ENCODE peak calls at places on chromosomes 13 and 19, in seven cellular contexts. H is A673, L is cardiac fibroblast, A is Panc1, J is HCT116, R is upper lobe of right lung, W is tibial artery. Z is an unnamed sample.

GRCh38 chr13:27379694-27380596 is 44.5 kb upstream of the GTF3A start:
- DNase-seq in H (peak), L (peak), A (no peak), J (peak), R (no peak), W (peak), Z (no peak)

GRCh38 chr13:20360041-20360491 is 127.9 kb upstream of the GJB6 start:
- DNase-seq in H (peak), L (peak), A (no peak), J (no peak), R (no peak), W (no peak), Z (peak)

GRCh38 chr19:8655340-8655709 is 24.9 kb downstream of the NFILZ start:
- DNase-seq in H (no peak), L (no peak), A (no peak), J (no peak), R (peak), W (no peak), Z (no peak)

GRCh38 chr19:30864460-30865215 is 484.6 kb downstream of the TSHZ3 start:
- DNase-seq in H (no peak), L (no peak), A (no peak), J (no peak), R (no peak), W (no peak), Z (no peak)

GRCh38 chr13:37869756-37870488 is at the start of gene TRPC4:
- DNase-seq in H (peak), L (peak), A (no peak), J (no peak), R (peak), W (peak), Z (peak)

GRCh38 chr13:24851546-24851945 is 87.6 kb downstream of the RNF17 start:
- DNase-seq in H (no peak), L (peak), A (no peak), J (no peak), R (no peak), W (no peak), Z (no peak)

GRCh38 chr19:33298146-33298911 is 4.0 kb downstream of the CEBPA start:
- DNase-seq in H (no peak), L (no peak), A (no peak), J (no peak), R (peak), W (no peak), Z (no peak)

GRCh38 chr13:58024103-58024502 is 392.6 kb downstream of the PCDH17 start:
- DNase-seq in H (no peak), L (no peak), A (no peak), J (no peak), R (no peak), W (no peak), Z (no peak)

GRCh38 chr13:60114499-60115028 is 49.2 kb downstream of the DIAPH3 start:
- DNase-seq in H (no peak), L (no peak), A (no peak), J (no peak), R (no peak), W (no peak), Z (no peak)

GRCh38 chr19:19428746-19429145 is 23.3 kb downstream of the GATAD2A start:
- DNase-seq in H (no peak), L (no peak), A (no peak), J (no peak), R (no peak), W (no peak), Z (no peak)

GRCh38 chr13:78827471-78827870 is 168.5 kb upstream of the OBI1 start:
- DNase-seq in H (no peak), L (no peak), A (no peak), J (no peak), R (no peak), W (no peak), Z (no peak)

GRCh38 chr19:13281567-13282291 is 131.5 kb downstream of the IER2 start:
- DNase-seq in H (peak), L (no peak), A (no peak), J (no peak), R (no peak), W (no peak), Z (no peak)

GRCh38 chr19:44548736-44549135 is 19.3 kb upstream of the CEACAM20 start:
- DNase-seq in H (no peak), L (peak), A (no peak), J (no peak), R (no peak), W (no peak), Z (no peak)

GRCh38 chr13:33794576-33794975 is 23.4 kb upstream of the RFC3 start:
- DNase-seq in H (no peak), L (peak), A (no peak), J (no peak), R (no peak), W (no peak), Z (no peak)

GRCh38 chr13:113724780-113725315 is 34.2 kb upstream of the TMEM255B start:
- DNase-seq in H (peak), L (peak), A (peak), J (peak), R (peak), W (peak), Z (peak)

GRCh38 chr19:6218497-6219146 is 61.2 kb downstream of the MLLT1 start:
- DNase-seq in H (peak), L (peak), A (peak), J (peak), R (peak), W (peak), Z (no peak)

GRCh38 chr19:5799247-5800241 is 5.3 kb upstream of the NRTN start:
- DNase-seq in H (no peak), L (no peak), A (no peak), J (no peak), R (no peak), W (no peak), Z (no peak)

GRCh38 chr13:27375686-27376326 is 48.6 kb upstream of the GTF3A start:
- DNase-seq in H (peak), L (peak), A (no peak), J (peak), R (no peak), W (peak), Z (no peak)

GRCh38 chr19:10543420-10544241 is at the start of gene ATG4D:
- DNase-seq in H (peak), L (peak), A (no peak), J (peak), R (peak), W (peak), Z (no peak)

GRCh38 chr13:112583592-112584277 is 4.2 kb downstream of the TUBGCP3 start:
- DNase-seq in H (no peak), L (no peak), A (no peak), J (no peak), R (no peak), W (peak), Z (no peak)

GRCh38 chr13:20057214-20057613 is 98.7 kb downstream of the ZMYM2 start:
- DNase-seq in H (no peak), L (no peak), A (no peak), J (no peak), R (no peak), W (no peak), Z (no peak)

GRCh38 chr13:113273856-113274590 is 23.0 kb upstream of the LAMP1 start:
- DNase-seq in H (no peak), L (peak), A (no peak), J (no peak), R (peak), W (no peak), Z (peak)

GRCh38 chr13:98974053-98974452 is 3.8 kb downstream of the DOCK9 start:
- DNase-seq in H (no peak), L (no peak), A (no peak), J (no peak), R (no peak), W (no peak), Z (no peak)
- TF ChIP-seq CTCF in H (no peak), L (no peak), A (no peak), J (no peak), R (no peak), W (no peak), Z (no peak)

GRCh38 chr19:46412034-46412982 is 1.1 kb downstream of the CCDC8 start:
- DNase-seq in H (no peak), L (no peak), A (no peak), J (no peak), R (no peak), W (no peak), Z (no peak)
- H3K4me3 ChIP-seq in H (peak), L (peak), A (peak), J (no peak), R (peak), W (peak), Z (peak)

GRCh38 chr13:43153436-43154082 is 130.2 kb downstream of the DNAJC15 start:
- DNase-seq in H (no peak), L (peak), A (no peak), J (no peak), R (no peak), W (no peak), Z (peak)

GRCh38 chr13:43157796-43158195 is 134.4 kb downstream of the DNAJC15 start:
- DNase-seq in H (no peak), L (no peak), A (no peak), J (no peak), R (no peak), W (no peak), Z (no peak)

GRCh38 chr13:43154083-43154739 is 130.8 kb downstream of the DNAJC15 start:
- DNase-seq in H (no peak), L (no peak), A (no peak), J (no peak), R (no peak), W (no peak), Z (no peak)

GRCh38 chr13:43156916-43157315 is 133.5 kb downstream of the DNAJC15 start:
- DNase-seq in H (no peak), L (no peak), A (no peak), J (no peak), R (no peak), W (no peak), Z (no peak)

DNA sequence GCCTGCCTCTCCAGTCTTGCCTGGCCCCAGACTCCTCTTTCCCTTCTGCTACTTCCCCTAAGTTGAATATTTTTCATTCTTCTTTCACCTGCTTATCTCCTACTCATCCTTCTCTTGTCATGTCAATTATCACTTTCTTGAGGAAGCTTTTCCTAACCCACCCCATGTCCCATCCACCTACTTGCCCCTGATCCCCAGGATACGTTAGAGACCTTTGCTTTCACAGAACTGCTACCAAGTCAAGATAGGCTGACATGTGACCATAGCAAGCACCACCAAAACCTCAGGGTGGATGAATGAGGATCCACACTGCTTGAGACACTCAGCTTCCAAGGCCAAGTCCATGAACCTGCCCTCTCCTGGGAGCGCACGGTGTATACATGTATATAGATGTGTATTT is 131.5 kb downstream of the DNAJC15 start:
- DNase-seq in H (no peak), L (no peak), A (no peak), J (no peak), R (no peak), W (no peak), Z (no peak)
- TF ChIP-seq CTCF in H (no peak), L (no peak), A (no peak), J (no peak), R (no peak), W (no peak), Z (no peak)

GRCh38 chr13:46171739-46172138 is 10.2 kb downstream of the LCP1 start:
- DNase-seq in H (no peak), L (no peak), A (no peak), J (no peak), R (no peak), W (no peak), Z (no peak)

GRCh38 chr13:46168818-46169217 is 13.2 kb downstream of the LCP1 start:
- DNase-seq in H (no peak), L (no peak), A (no peak), J (no peak), R (no peak), W (no peak), Z (no peak)

GRCh38 chr13:46170687-46171086 is 11.3 kb downstream of the LCP1 start:
- DNase-seq in H (peak), L (peak), A (no peak), J (no peak), R (no peak), W (no peak), Z (no peak)

GRCh38 chr13:46171223-46171622 is 10.8 kb downstream of the LCP1 start:
- DNase-seq in H (no peak), L (no peak), A (no peak), J (no peak), R (no peak), W (no peak), Z (no peak)

DNA sequence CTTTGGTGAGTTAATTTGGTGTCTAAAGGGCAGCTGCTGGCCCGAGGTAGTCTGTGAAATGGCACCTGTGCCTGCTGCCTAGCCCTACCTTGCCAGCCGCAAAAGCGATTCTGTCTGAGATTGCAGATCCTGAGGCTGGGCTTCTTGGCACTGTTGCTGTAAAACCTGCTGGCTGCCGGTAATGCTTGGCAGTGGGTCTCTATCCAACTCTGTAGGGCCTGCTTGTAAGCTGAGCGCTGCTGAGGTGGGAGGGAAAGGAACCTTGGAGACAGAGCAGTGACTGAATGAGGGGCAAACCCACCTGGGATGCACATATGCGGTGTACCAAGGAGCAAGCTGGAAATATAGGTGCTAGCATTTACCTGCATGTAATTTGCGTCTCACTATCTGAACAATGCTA is 11.7 kb downstream of the LCP1 start:
- DNase-seq in H (no peak), L (no peak), A (no peak), J (no peak), R (no peak), W (no peak), Z (no peak)
- H3K4me3 ChIP-seq in H (no peak), L (no peak), A (no peak), J (no peak), R (no peak), W (no peak), Z (no peak)

Z was measured in retinal pigment epithelial cell.